ENCODE peak calls at places on chromosomes 11 and 22, in four cellular contexts. O is activated T-cell treated with anti-CD3 and anti-CD28 coated beads, Interleukin-2, amount 50 U/mL, for 4 hours; W is GM10248; P is ELR. Q is an unnamed sample.

GRCh38 chr11:72685560-72686480 is 11.6 kb upstream of the PDE2A start:
- DNase-seq in O (peak), W (no peak), P (no peak), Q (peak)

GRCh38 chr11:35804446-35805040 is 139.3 kb upstream of the LDLRAD3 start:
- DNase-seq in O (no peak), W (no peak), P (no peak), Q (no peak)

GRCh38 chr11:111976614-111977140 is 39.5 kb downstream of the DIXDC1 start:
- DNase-seq in O (no peak), W (no peak), P (peak), Q (no peak)

GRCh38 chr22:34986461-34986977 is 79.4 kb upstream of the ISX start:
- DNase-seq in O (no peak), W (no peak), P (no peak), Q (no peak)

GRCh38 chr11:112160452-112160851 is 3.4 kb downstream of the IL18 start:
- DNase-seq in O (no peak), W (no peak), P (no peak), Q (no peak)

GRCh38 chr11:34754171-34754823 is 133.4 kb downstream of the EHF start:
- DNase-seq in O (no peak), W (no peak), P (no peak), Q (no peak)

GRCh38 chr22:48478124-48478523 is 1349.5 kb downstream of the BRD1 start:
- DNase-seq in O (no peak), W (no peak), P (no peak), Q (no peak)

GRCh38 chr11:66216911-66217310 is 51.5 kb upstream of the RAB1B start:
- DNase-seq in O (no peak), W (no peak), P (no peak), Q (no peak)

GRCh38 chr22:19765477-19766234 is 5.1 kb downstream of the TBX1 start:
- DNase-seq in O (no peak), W (no peak), P (no peak), Q (no peak)

GRCh38 chr11:10931761-10932700 is 74.2 kb upstream of the ZBED5 start:
- DNase-seq in O (no peak), W (peak), P (no peak), Q (no peak)

GRCh38 chr11:122656631-122657101 is 1.1 kb downstream of the UBASH3B start:
- DNase-seq in O (peak), W (peak), P (peak), Q (peak)

GRCh38 chr22:42752230-42752746 is 31.6 kb upstream of the A4GALT start:
- DNase-seq in O (no peak), W (peak), P (no peak), Q (no peak)

GRCh38 chr11:60891103-60891741 is 15.2 kb downstream of the PRPF19 start:
- DNase-seq in O (no peak), W (no peak), P (no peak), Q (no peak)

GRCh38 chr11:96198466-96198808 is 144.6 kb downstream of the MAML2 start:
- DNase-seq in O (no peak), W (no peak), P (no peak), Q (no peak)

GRCh38 chr11:23423119-23423518 is 562.8 kb upstream of the CCDC179 start:
- DNase-seq in O (no peak), W (no peak), P (peak), Q (no peak)

GRCh38 chr11:14414470-14415461 is 55.8 kb upstream of the RRAS2 start:
- DNase-seq in O (peak), W (peak), P (peak), Q (peak)

GRCh38 chr11:23310276-23310675 is 450.0 kb upstream of the CCDC179 start:
- DNase-seq in O (no peak), W (no peak), P (peak), Q (no peak)

GRCh38 chr11:63508009-63508408 is 2.1 kb downstream of the LGALS12 start:
- DNase-seq in O (no peak), W (peak), P (peak), Q (no peak)

GRCh38 chr11:82577246-82577645 is 156.4 kb downstream of the FAM181B start:
- DNase-seq in O (no peak), W (no peak), P (no peak), Q (no peak)

GRCh38 chr11:100876826-100877545 is 189.9 kb downstream of the ARHGAP42 start:
- DNase-seq in O (no peak), W (peak), P (peak), Q (no peak)

GRCh38 chr11:33635161-33635560 is 65.5 kb downstream of the C11orf91 start:
- DNase-seq in O (no peak), W (no peak), P (peak), Q (no peak)

GRCh38 chr11:119373917-119374631 is 7.4 kb downstream of the USP2 start:
- DNase-seq in O (peak), W (peak), P (peak), Q (peak)

GRCh38 chr11:3165916-3166267 is 782 bp upstream of the OSBPL5 start:
- DNase-seq in O (no peak), W (no peak), P (no peak), Q (no peak)

GRCh38 chr11:104043678-104044239 is 7.3 kb downstream of the DDI1 start:
- DNase-seq in O (no peak), W (no peak), P (no peak), Q (no peak)

GRCh38 chr11:132256621-132257227 is 886.3 kb downstream of the NTM start:
- DNase-seq in O (no peak), W (no peak), P (no peak), Q (no peak)